ENCODE peak calls at places on chromosomes 2 and 18, in four cellular contexts. J is adipocyte, X is body of pancreas, C is D341Med. P is an unnamed sample.

GRCh38 chr2:188623995-188624643 is 332.4 kb downstream of the GULP1 start:
- DNase-seq in C (no peak), X (no peak), J (peak; percentile 90), P (peak; percentile 68)

GRCh38 chr2:157990173-157990572 is 111.5 kb upstream of the UPP2 start:
- DNase-seq in J (no peak), C (no peak), X (no peak), P (no peak)

GRCh38 chr2:120123090-120123489 is 100.1 kb downstream of the TMEM185B start:
- DNase-seq in J (no peak), C (no peak), X (no peak), P (no peak)

GRCh38 chr18:57813245-57813644 is 10.1 kb upstream of the ATP8B1 start:
- DNase-seq in C (no peak), X (no peak), J (peak; percentile 64), P (peak; percentile 83)

GRCh38 chr18:48562075-48562474 is 23.2 kb downstream of the CTIF start:
- DNase-seq in J (no peak), X (no peak), C (no peak), P (no peak)

GRCh38 chr2:232273903-232274598 is 104.5 kb upstream of the ALPP start:
- DNase-seq in C (no peak), J (no peak), X (no peak), P (peak; percentile 13)

GRCh38 chr18:29161429-29161828 is 984.5 kb upstream of the CDH2 start:
- DNase-seq in C (no peak), J (no peak), X (no peak), P (no peak)

GRCh38 chr2:14516844-14517243 is 115.7 kb upstream of the LRATD1 start:
- DNase-seq in J (peak; percentile 67), C (no peak), X (no peak), P (peak; percentile 68)

GRCh38 chr2:186950694-186951093 is 101.7 kb upstream of the ZSWIM2 start:
- DNase-seq in C (no peak), J (no peak), X (no peak), P (no peak)

GRCh38 chr18:44231936-44232335 is 448.8 kb upstream of the SETBP1 start:
- DNase-seq in J (no peak), C (no peak), X (no peak), P (no peak)

GRCh38 chr18:27005589-27005988 is 140.1 kb upstream of the AQP4 start:
- DNase-seq in C (peak; percentile 50), J (no peak), X (no peak), P (no peak)

GRCh38 chr2:26534098-26534864 is 56.4 kb upstream of the OTOF start:
- DNase-seq in C (no peak), X (no peak), J (no peak), P (no peak)

GRCh38 chr2:43531251-43531650 is 64.6 kb downstream of the THADA start:
- DNase-seq in C (no peak), X (no peak), J (no peak), P (no peak)

GRCh38 chr18:33656889-33657288 is 78.9 kb downstream of the ASXL3 start:
- DNase-seq in J (no peak), X (no peak), C (no peak), P (no peak)

GRCh38 chr18:38944446-38945024 is 1378.9 kb upstream of the CELF4 start:
- DNase-seq in J (no peak), C (no peak), X (no peak), P (no peak)

GRCh38 chr2:117691980-117692379 is 122.5 kb upstream of the DDX18 start:
- DNase-seq in J (no peak), C (no peak), X (no peak), P (no peak)

GRCh38 chr2:74576830-74577229 is 22.3 kb downstream of the DOK1 start:
- DNase-seq in X (no peak), C (no peak), J (peak; percentile 86), P (peak; percentile 96)

GRCh38 chr18:31498450-31499156 is 626 bp downstream of the DSG2 start:
- DNase-seq in J (no peak), X (peak; percentile 69), C (no peak), P (no peak)

GRCh38 chr2:43340066-43340465 is 113.7 kb upstream of the ZFP36L2 start:
- DNase-seq in C (no peak), J (peak; percentile 55), X (no peak), P (peak; percentile 69)

GRCh38 chr2:134212726-134213125 is 41.1 kb upstream of the MGAT5 start:
- DNase-seq in C (no peak), J (no peak), X (no peak), P (no peak)

GRCh38 chr2:30366199-30366691 is 80.8 kb upstream of the LCLAT1 start:
- DNase-seq in X (no peak), C (no peak), J (peak; percentile 14), P (no peak)

GRCh38 chr2:113225505-113226259 is 51.9 kb downstream of the PSD4 start:
- DNase-seq in J (peak; percentile 48), X (peak; percentile 72), C (no peak), P (no peak)

GRCh38 chr18:11078491-11078890 is 70.9 kb downstream of the PIEZO2 start:
- DNase-seq in X (no peak), C (no peak), J (no peak), P (no peak)

GRCh38 chr2:79619976-79620375 is 107.1 kb downstream of the CTNNA2 start:
- DNase-seq in C (no peak), J (no peak), X (no peak), P (no peak)

GRCh38 chr2:177334940-177335543 is 57.5 kb upstream of the AGPS start:
- DNase-seq in J (peak; percentile 87), X (no peak), C (peak; percentile 47), P (peak; percentile 33)

GRCh38 chr2:173051463-173051862 is 24.2 kb upstream of the MAP3K20 start:
- DNase-seq in C (no peak), X (no peak), J (no peak), P (no peak)

GRCh38 chr2:209472871-209473270 is 49.0 kb downstream of the MAP2 start:
- DNase-seq in X (no peak), C (no peak), J (peak; percentile 70), P (peak; percentile 66)

GRCh38 chr2:69493268-69493667 is 56.0 kb upstream of the NFU1 start:
- DNase-seq in J (no peak), X (peak; percentile 13), C (peak; percentile 37), P (no peak)

GRCh38 chr18:76565238-76566173 is 70.5 kb upstream of the ZNF516 start:
- DNase-seq in X (peak; percentile 79), J (peak; percentile 98), C (no peak), P (peak; percentile 98)

GRCh38 chr2:212284166-212284565 is 254.4 kb downstream of the ERBB4 start:
- DNase-seq in C (no peak), X (no peak), J (no peak), P (no peak)

GRCh38 chr18:44638811-44639210 is 41.9 kb upstream of the SETBP1 start:
- DNase-seq in J (no peak), C (no peak), X (no peak), P (no peak)

GRCh38 chr18:5294113-5294617 is 1.4 kb downstream of the ZBTB14 start:
- DNase-seq in J (no peak), C (no peak), X (peak; percentile 83), P (no peak)

GRCh38 chr2:40953341-40953740 is 501.5 kb upstream of the SLC8A1 start:
- DNase-seq in J (no peak), C (no peak), X (no peak), P (no peak)

GRCh38 chr2:65435625-65436168 is 3.3 kb upstream of the SPRED2 start:
- DNase-seq in J (peak; percentile 96), C (peak; percentile 91), X (peak; percentile 91), P (peak; percentile 91)

GRCh38 chr18:8957731-8958130 is 144.8 kb upstream of the NDUFV2 start:
- DNase-seq in X (no peak), J (no peak), C (no peak), P (no peak)

GRCh38 chr18:13218376-13219011 is at the start of gene LDLRAD4:
- DNase-seq in X (peak; percentile 48), C (peak; percentile 85), J (peak; percentile 30), P (no peak)